ENCODE peak calls at places on chromosome 19, in five cellular contexts. K is upper lobe of left lung, I is body of pancreas, V is breast epithelium, O is GM23248. S is an unnamed sample. For H3K4me1 and H3K27me3, the result is how much of the 10 kb centered on the place peaks cover.

GRCh38 chr19:58544591-58545285 is 874 bp downstream of the TRIM28 start:
- DNase-seq in K (peak), I (no peak), V (no peak), O (peak), S (no peak)

GRCh38 chr19:52897149-52897935 is at the start of gene ZNF320:
- DNase-seq in K (peak), I (peak), V (peak), O (peak), S (peak)

GRCh38 chr19:30324982-30325381 is 47.2 kb upstream of the ZNF536 start:
- DNase-seq in K (no peak), I (no peak), V (no peak), O (no peak), S (no peak)

GRCh38 chr19:6056801-6057650 is 53.3 kb downstream of the RFX2 start:
- DNase-seq in K (peak), I (peak), V (peak), O (peak), S (peak)

GRCh38 chr19:31537136-31537535 is 187.9 kb upstream of the TSHZ3 start:
- DNase-seq in K (no peak), I (no peak), V (no peak), O (no peak), S (no peak)

GRCh38 chr19:33916792-33917191 is 120.1 kb downstream of the KCTD15 start:
- DNase-seq in K (no peak), I (no peak), V (no peak), O (no peak), S (no peak)

GRCh38 chr19:18107235-18108083 is 9.9 kb downstream of the MAST3 start:
- DNase-seq in K (peak), I (no peak), V (no peak), O (no peak), S (no peak)

GRCh38 chr19:4578552-4579248 is 19.2 kb upstream of the SEMA6B start:
- DNase-seq in K (no peak), I (no peak), V (no peak), O (no peak), S (no peak)

GRCh38 chr19:11848594-11849263 is at the start of gene ZNF439:
- DNase-seq in K (peak), I (peak), V (peak), O (peak), S (peak)

GRCh38 chr19:30161770-30162169 is 210.4 kb upstream of the ZNF536 start:
- DNase-seq in K (no peak), I (no peak), V (no peak), O (no peak), S (no peak)

GRCh38 chr19:16627194-16627927 is 643 bp downstream of the MED26 start:
- DNase-seq in K (peak), I (peak), V (no peak), O (peak), S (peak)

GRCh38 chr19:40756502-40757110 is 5.6 kb downstream of the SNRPA start:
- DNase-seq in K (no peak), I (no peak), V (no peak), O (no peak), S (no peak)

GRCh38 chr19:4014541-4015491 is 7.3 kb downstream of the PIAS4 start:
- DNase-seq in K (peak), I (peak), V (peak), O (no peak), S (no peak)

GRCh38 chr19:47227347-47228167 is 3.4 kb downstream of the BBC3 start:
- DNase-seq in K (peak), I (peak), V (peak), O (peak), S (peak)

GRCh38 chr19:17949956-17950309 is 17.0 kb upstream of the KCNN1 start:
- DNase-seq in K (no peak), I (no peak), V (no peak), O (no peak), S (no peak)

GRCh38 chr19:5253403-5254110 is 87.1 kb downstream of the PTPRS start:
- DNase-seq in K (no peak), I (no peak), V (no peak), O (peak), S (no peak)

GRCh38 chr19:48511800-48512503 is at the start of gene LMTK3:
- DNase-seq in K (no peak), I (no peak), V (no peak), O (peak), S (no peak)

GRCh38 chr19:40284501-40285352 is at the start of gene AKT2:
- DNase-seq in K (no peak), I (no peak), V (peak), O (peak), S (peak)

GRCh38 chr19:47096721-47097120 is 16.9 kb downstream of the ZC3H4 start:
- DNase-seq in K (peak), I (peak), V (no peak), O (no peak), S (no peak)

GRCh38 chr19:49546825-49547565 is 19.2 kb downstream of the RCN3 start:
- DNase-seq in K (peak), I (peak), V (no peak), O (peak), S (no peak)

GRCh38 chr19:37979547-37980082 is 72.6 kb downstream of the SIPA1L3 start:
- DNase-seq in K (peak), I (peak), V (no peak), O (no peak), S (peak)

GRCh38 chr19:46925548-46925950 is 64.8 kb downstream of the ARHGAP35 start:
- DNase-seq in K (no peak), I (peak), V (no peak), O (peak), S (no peak)

GRCh38 chr19:39698535-39698934 is 5.7 kb upstream of the LGALS14 start:
- DNase-seq in K (no peak), I (no peak), V (no peak), O (no peak), S (no peak)

DNA sequence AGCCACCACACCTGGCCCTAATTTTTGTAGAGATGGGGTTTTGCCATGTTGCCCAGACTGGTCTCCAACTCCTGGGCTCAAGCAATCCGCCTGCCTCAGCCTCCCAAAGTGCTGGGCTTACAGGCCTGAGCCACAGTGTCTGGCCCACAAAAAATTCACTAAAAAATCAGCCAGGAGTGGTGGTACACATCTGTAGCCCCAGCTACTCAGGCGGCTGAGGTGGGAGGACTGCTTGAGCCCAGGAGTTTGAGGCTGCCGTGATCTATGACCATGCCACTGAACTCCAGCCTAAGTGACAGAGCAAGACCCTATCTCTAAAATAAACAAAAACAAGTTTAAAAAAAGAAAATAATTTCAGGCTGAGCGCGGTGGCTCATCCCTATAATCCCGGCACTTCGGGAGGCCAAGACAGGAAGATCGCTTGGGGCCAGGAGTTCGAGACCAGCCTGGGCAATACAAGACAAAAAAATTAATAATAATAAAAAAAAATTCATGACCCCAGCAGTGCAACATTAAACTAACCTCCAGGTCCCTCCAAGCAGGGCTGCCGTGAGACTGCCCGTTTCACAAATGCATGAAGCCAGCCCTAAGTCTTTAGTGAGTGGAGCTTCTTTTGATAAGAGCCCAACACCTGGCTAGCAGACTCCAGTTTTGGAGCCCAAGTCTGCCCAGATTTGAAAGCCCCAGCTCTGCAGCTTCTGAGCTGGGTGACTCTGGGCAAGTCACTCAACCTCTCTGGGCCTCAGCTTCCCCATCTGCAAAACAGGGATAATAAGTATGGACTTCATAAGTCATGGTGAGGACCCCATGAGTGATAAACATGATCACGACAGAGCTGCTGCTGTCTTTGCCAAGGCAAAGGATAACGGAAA is 38.6 kb upstream of the NANOS3 start:
- DNase-seq in K (no peak), I (no peak), V (no peak), O (peak), S (no peak)
- H3K4me3 ChIP-seq in K (peak), I (no peak), V (peak), O (peak), S (no peak)

DNA sequence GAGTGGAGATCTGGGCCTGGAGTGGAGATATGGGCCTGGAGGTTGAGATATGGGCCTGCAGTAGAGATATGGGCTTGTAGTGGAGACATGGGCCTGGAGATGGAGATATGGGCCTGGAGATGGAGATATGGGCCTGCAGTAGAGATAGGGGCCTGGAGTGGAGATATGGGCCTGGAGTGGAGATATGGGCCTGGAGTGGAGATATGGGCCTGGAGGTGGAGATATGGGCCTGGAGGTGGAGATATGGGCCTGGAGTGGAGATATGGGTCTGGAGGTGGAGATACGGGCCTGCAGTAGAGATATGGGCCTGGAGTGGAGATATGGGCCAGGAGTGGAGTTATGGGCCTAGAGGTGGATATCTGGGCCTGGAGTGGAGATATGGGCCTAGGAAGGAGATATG is 402 bp downstream of the KIR2DL3 start:
- DNase-seq in K (no peak), I (no peak), V (no peak), O (no peak), S (no peak)
- H3K4me1 ChIP-seq in K (under half), I (under half), V (under half), O (under half), S (under half)

DNA sequence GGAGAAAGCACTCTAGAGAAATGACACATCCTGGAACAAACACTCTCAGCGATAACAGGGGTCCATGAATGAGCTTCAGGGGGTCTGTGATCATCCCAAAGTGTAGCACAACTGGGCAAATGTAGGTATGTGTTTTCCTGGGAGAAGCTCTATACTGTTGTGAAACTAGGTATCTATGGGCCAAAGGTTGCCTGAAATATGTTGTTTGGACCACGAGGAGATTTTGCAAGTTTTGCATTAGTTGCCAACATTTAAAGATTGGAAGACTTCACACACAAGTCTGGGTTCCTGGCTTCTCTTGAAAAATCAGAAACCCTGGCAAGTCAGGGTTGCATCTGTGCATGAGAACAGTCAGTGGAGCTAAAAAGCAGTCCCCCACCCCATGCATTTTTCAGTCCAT is 26.7 kb upstream of the POU2F2 start:
- DNase-seq in K (no peak), I (no peak), V (no peak), O (no peak), S (no peak)
- H3K27me3 ChIP-seq in K (under half), I (under half), V (under half), O (half or more), S (under half)

GRCh38 chr19:15430526-15431120 is 11.8 kb upstream of the AKAP8L start:
- DNase-seq in K (no peak), I (no peak), V (no peak), O (peak), S (no peak)
- H3K4me3 ChIP-seq in K (no peak), I (no peak), V (no peak), O (peak), S (no peak)

GRCh38 chr19:10290876-10291553 is 1.3 kb downstream of the ICAM5 start:
- DNase-seq in K (peak), I (peak), V (no peak), O (peak), S (no peak)

GRCh38 chr19:10288662-10289166 is 1.0 kb upstream of the ICAM5 start:
- DNase-seq in K (peak), I (no peak), V (no peak), O (peak), S (peak)

GRCh38 chr19:10289167-10289835 is 451 bp upstream of the ICAM5 start:
- DNase-seq in K (peak), I (no peak), V (no peak), O (peak), S (no peak)

GRCh38 chr19:10290439-10290875 is 705 bp downstream of the ICAM5 start:
- DNase-seq in K (no peak), I (no peak), V (no peak), O (peak), S (no peak)

GRCh38 chr19:10289836-10290438 is at the start of gene ICAM5:
- DNase-seq in K (no peak), I (no peak), V (no peak), O (peak), S (no peak)
- H3K4me1 ChIP-seq in K (half or more), I (half or more), V (under half), O (under half), S (under half)

GRCh38 chr19:1673645-1674292 is 21.4 kb upstream of the TCF3 start:
- DNase-seq in K (no peak), I (peak), V (no peak), O (no peak), S (no peak)

GRCh38 chr19:1674293-1674679 is 21.9 kb upstream of the TCF3 start:
- DNase-seq in K (no peak), I (no peak), V (no peak), O (no peak), S (no peak)

GRCh38 chr19:1672769-1673644 is 20.6 kb upstream of the TCF3 start:
- DNase-seq in K (no peak), I (no peak), V (no peak), O (no peak), S (no peak)

GRCh38 chr19:1671716-1672037 is 19.3 kb upstream of the TCF3 start:
- DNase-seq in K (no peak), I (no peak), V (no peak), O (no peak), S (no peak)

GRCh38 chr19:1672038-1672768 is 19.8 kb upstream of the TCF3 start:
- DNase-seq in K (no peak), I (peak), V (no peak), O (peak), S (no peak)
- H3K27me3 ChIP-seq in K (half or more), I (under half), V (half or more), O (under half), S (under half)